ENCODE peak calls at places on chromosomes 13 and 19, in ten cellular contexts. C is body of pancreas; F is substantia nigra; L is pancreas; Z is mesendoderm; K is thoracic aorta; E is psoas muscle; G is neuronal stem cell; H is CD8-positive, alpha-beta T cell; V is H1. Y is an unnamed sample.

GRCh38 chr19:30784850-30785459 is 412.8 kb downstream of the ZNF536 start:
- DNase-seq in E (peak), V (peak), Z (peak), C (peak), K (no peak), L (peak), F (peak), H (peak), G (peak), Y (no peak)

GRCh38 chr19:8252922-8253589 is 43.9 kb downstream of the CERS4 start:
- DNase-seq in F (peak), G (peak), Z (peak), E (peak), C (peak), H (peak), V (peak), L (peak), K (peak), Y (peak)

GRCh38 chr13:48009298-48009697 is 8.2 kb upstream of the SUCLA2 start:
- DNase-seq in F (no peak), Z (peak), E (no peak), V (no peak), G (no peak), L (no peak), C (no peak), K (no peak), H (no peak), Y (no peak)

GRCh38 chr19:38657633-38658222 is 10.3 kb downstream of the ACTN4 start:
- DNase-seq in L (no peak), K (no peak), E (no peak), H (no peak), Z (peak), F (no peak), C (no peak), G (no peak), V (no peak), Y (no peak)

GRCh38 chr13:36447501-36447900 is 15.2 kb downstream of the CCNA1 start:
- DNase-seq in H (no peak), F (no peak), G (no peak), C (no peak), V (no peak), E (no peak), Z (no peak), K (no peak), L (no peak), Y (no peak)

GRCh38 chr13:85266331-85266730 is 532.9 kb downstream of the SLITRK6 start:
- DNase-seq in L (no peak), V (no peak), E (no peak), F (no peak), Z (peak), H (no peak), G (no peak), C (no peak), K (no peak), Y (no peak)

GRCh38 chr19:15254547-15254946 is 22.3 kb upstream of the EPHX3 start:
- DNase-seq in E (no peak), L (no peak), Z (no peak), H (no peak), F (no peak), K (no peak), G (no peak), C (no peak), V (no peak), Y (no peak)

GRCh38 chr19:7847664-7848063 is 17.6 kb downstream of the EVI5L start:
- DNase-seq in C (no peak), K (no peak), Z (no peak), H (no peak), G (no peak), L (no peak), F (no peak), E (no peak), V (no peak), Y (no peak)

GRCh38 chr13:98575009-98575866 is 1.7 kb downstream of the STK24 start:
- DNase-seq in K (no peak), Z (peak), E (no peak), H (no peak), V (no peak), G (no peak), F (no peak), L (no peak), C (no peak), Y (no peak)

GRCh38 chr19:45151821-45152503 is 8.8 kb downstream of the NKPD1 start:
- DNase-seq in E (no peak), F (no peak), C (no peak), H (no peak), Z (no peak), L (no peak), K (no peak), V (no peak), G (no peak), Y (no peak)

GRCh38 chr19:7985481-7985911 is 19.9 kb downstream of the ELAVL1 start:
- DNase-seq in F (no peak), Z (no peak), H (no peak), V (no peak), E (peak), C (no peak), G (no peak), K (no peak), L (no peak), Y (no peak)

GRCh38 chr19:52007436-52007804 is 591 bp downstream of the ZNF615 start:
- DNase-seq in C (peak), H (no peak), E (no peak), F (no peak), G (peak), Z (peak), L (peak), V (no peak), K (no peak), Y (peak)

GRCh38 chr13:66489172-66489571 is 741.0 kb downstream of the PCDH9 start:
- DNase-seq in Z (no peak), G (no peak), C (no peak), V (no peak), E (no peak), L (no peak), K (no peak), F (no peak), H (no peak), Y (no peak)

GRCh38 chr19:19338082-19338481 is 17.5 kb downstream of the MAU2 start:
- DNase-seq in C (no peak), Z (no peak), F (no peak), L (no peak), K (no peak), H (no peak), V (no peak), E (no peak), G (no peak), Y (no peak)

GRCh38 chr13:73667756-73668155 is 466.4 kb downstream of the KLF12 start:
- DNase-seq in H (no peak), K (no peak), E (no peak), V (no peak), Z (no peak), G (no peak), C (peak), F (no peak), L (no peak), Y (no peak)

GRCh38 chr19:3109491-3109890 is 15.3 kb downstream of the GNA11 start:
- DNase-seq in C (no peak), L (no peak), Z (no peak), F (no peak), H (no peak), E (no peak), V (no peak), K (no peak), G (no peak), Y (no peak)

GRCh38 chr13:42038661-42039456 is 9.6 kb upstream of the DGKH start:
- DNase-seq in C (no peak), E (no peak), L (no peak), V (no peak), G (no peak), Z (no peak), F (no peak), K (no peak), H (no peak), Y (no peak)

GRCh38 chr19:2594319-2594718 is 108.2 kb downstream of the GNG7 start:
- DNase-seq in C (no peak), Z (no peak), L (no peak), G (no peak), V (no peak), F (no peak), H (no peak), K (no peak), E (no peak), Y (no peak)

GRCh38 chr19:39325778-39326680 is 5.4 kb upstream of the LRFN1 start:
- DNase-seq in C (no peak), L (no peak), H (no peak), V (no peak), K (no peak), Z (peak), G (no peak), F (no peak), E (no peak), Y (no peak)

GRCh38 chr13:100734194-100734720 is 59.7 kb upstream of the TMTC4 start:
- DNase-seq in C (peak), E (no peak), V (no peak), F (no peak), L (no peak), G (no peak), Z (no peak), K (no peak), H (no peak), Y (no peak)

GRCh38 chr19:29806098-29806866 is 5.5 kb upstream of the CCNE1 start:
- DNase-seq in G (no peak), E (peak), F (no peak), C (no peak), L (no peak), V (no peak), Z (peak), H (no peak), K (no peak), Y (no peak)

GRCh38 chr13:44703371-44703770 is 127.2 kb upstream of the TSC22D1 start:
- DNase-seq in Z (no peak), L (no peak), V (no peak), K (no peak), H (no peak), F (no peak), G (no peak), C (no peak), E (no peak), Y (no peak)

GRCh38 chr19:49151339-49152217 is 3.6 kb downstream of the HRC start:
- DNase-seq in V (peak), Z (peak), C (peak), F (peak), E (peak), K (no peak), L (peak), H (no peak), G (no peak), Y (peak)

GRCh38 chr19:58042709-58043340 is 9.0 kb downstream of the ZSCAN1 start:
- DNase-seq in E (no peak), F (no peak), K (no peak), G (no peak), H (no peak), V (peak), L (no peak), C (peak), Z (peak), Y (no peak)

GRCh38 chr13:46176756-46177155 is 5.2 kb downstream of the LCP1 start:
- DNase-seq in H (no peak), F (no peak), C (peak), E (no peak), Z (no peak), G (no peak), V (no peak), K (no peak), L (no peak), Y (no peak)

GRCh38 chr13:110116072-110116487 is 190.9 kb downstream of the COL4A1 start:
- DNase-seq in C (peak), K (no peak), E (peak), L (peak), G (peak), H (peak), Z (peak), V (no peak), F (no peak), Y (no peak)

GRCh38 chr19:1000591-1001537 is 645 bp downstream of the GRIN3B start:
- DNase-seq in E (no peak), V (no peak), H (no peak), C (no peak), K (no peak), F (no peak), G (no peak), L (no peak), Z (no peak), Y (no peak)
- H3K27ac ChIP-seq in E (no peak), V (no peak), H (no peak), C (no peak), K (no peak), F (no peak), G (no peak), L (no peak), Z (no peak), Y (no peak)

DNA sequence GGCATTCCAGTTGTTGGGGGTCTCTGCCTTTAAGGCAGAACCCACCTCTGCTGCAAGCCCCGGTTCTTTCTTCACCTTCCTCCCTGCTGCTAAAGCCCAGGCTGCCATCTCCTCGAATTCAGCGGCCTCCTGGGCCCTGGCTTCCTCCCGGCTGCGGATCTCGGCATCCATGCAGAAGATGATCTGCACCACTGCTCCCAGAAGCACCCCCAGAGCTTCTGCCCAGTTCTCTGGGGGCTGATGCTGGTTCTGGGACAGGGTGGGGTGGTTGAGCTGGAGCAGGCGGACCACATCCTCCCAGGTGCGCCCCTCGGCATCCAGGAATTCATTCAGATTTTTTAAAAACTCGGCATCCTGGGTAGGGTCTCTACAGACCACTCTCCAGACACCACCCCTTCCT is 987 bp downstream of the PNMA8A start:
- DNase-seq in E (no peak), F (no peak), G (no peak), Z (no peak), C (no peak), V (no peak), K (no peak), L (no peak), H (no peak), Y (no peak)
- H3K27ac ChIP-seq in E (no peak), F (no peak), G (no peak), Z (no peak), C (no peak), V (no peak), K (peak), L (no peak), H (no peak), Y (peak)

GRCh38 chr19:42274065-42274682 is 5.1 kb downstream of the CIC start:
- DNase-seq in V (no peak), G (no peak), F (no peak), L (no peak), C (no peak), E (no peak), Z (no peak), H (no peak), K (no peak), Y (no peak)
- H3K27ac ChIP-seq in V (no peak), G (no peak), F (no peak), L (no peak), C (no peak), E (peak), Z (no peak), H (no peak), K (no peak), Y (peak)

DNA sequence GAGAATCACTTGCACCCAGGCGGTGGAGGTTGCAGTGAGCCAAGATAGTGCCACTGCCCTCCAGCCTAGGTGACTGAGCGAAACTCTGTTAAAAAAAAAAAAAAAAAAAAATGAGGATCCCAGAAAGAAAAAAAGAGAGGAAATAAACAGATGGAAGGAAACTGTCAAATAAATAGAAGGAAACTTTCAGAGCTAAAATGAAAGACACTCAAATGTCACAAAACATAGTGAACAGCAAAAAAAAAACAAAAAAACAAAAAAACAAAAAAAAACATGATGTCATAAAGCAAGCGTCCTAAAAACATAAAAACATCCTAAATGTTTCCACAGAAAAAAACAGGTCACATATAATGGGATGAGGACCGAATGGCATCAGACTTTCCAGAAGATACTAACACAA is 15.0 kb downstream of the MLLT1 start:
- DNase-seq in Z (no peak), K (no peak), E (no peak), C (no peak), L (no peak), G (no peak), H (no peak), V (no peak), F (no peak), Y (no peak)
- H3K27ac ChIP-seq in Z (no peak), K (no peak), E (peak), C (no peak), L (no peak), G (no peak), H (no peak), V (no peak), F (no peak), Y (no peak)

DNA sequence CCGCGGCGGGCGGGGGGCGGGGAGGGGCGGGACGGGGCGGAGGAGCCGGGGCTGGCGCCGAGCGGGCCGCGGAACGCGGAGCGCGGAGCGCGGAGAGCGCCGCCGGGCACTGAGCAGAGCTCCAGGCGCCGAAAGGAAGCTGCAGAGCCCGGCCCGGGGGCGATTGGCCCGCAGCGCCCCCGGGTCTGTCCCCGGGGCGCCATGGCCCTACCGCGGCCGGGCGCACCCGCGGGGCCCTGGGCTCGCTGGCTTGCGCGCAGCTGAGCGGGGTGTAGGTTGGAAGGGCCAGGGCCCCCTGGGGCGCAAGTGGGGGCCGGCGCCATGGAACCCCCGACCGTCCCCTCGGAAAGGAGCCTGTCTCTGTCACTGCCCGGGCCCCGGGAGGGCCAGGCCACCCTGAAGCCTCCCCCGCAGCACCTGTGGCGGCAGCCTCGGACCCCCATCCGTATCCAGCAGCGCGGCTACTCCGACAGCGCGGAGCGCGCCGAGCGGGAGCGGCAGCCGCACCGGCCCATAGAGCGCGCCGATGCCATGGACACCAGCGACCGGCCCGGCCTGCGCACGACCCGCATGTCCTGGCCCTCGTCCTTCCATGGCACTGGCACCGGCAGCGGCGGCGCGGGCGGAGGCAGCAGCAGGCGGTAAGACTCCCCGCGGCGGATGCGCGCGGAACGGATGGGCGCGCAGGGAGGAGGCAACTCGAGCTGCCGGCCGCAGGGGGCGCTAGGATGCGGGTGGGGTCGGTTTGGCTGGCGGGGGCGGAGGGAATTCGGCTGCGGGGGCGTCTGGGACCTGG is at the start of gene PDE4A:
- DNase-seq in K (no peak), G (no peak), L (no peak), H (no peak), E (peak), V (no peak), F (no peak), Z (peak), C (no peak), Y (no peak)
- H3K27ac ChIP-seq in K (no peak), G (no peak), L (no peak), H (no peak), E (no peak), V (no peak), F (no peak), Z (no peak), C (no peak), Y (no peak)

GRCh38 chr13:95319551-95320274 is 18.5 kb upstream of the ABCC4 start:
- DNase-seq in C (no peak), K (no peak), H (no peak), G (no peak), F (no peak), E (no peak), V (no peak), L (no peak), Z (no peak), Y (no peak)

GRCh38 chr13:95315752-95316151 is 14.5 kb upstream of the ABCC4 start:
- DNase-seq in L (no peak), C (no peak), K (no peak), H (no peak), E (no peak), G (no peak), V (no peak), F (no peak), Z (no peak), Y (no peak)

GRCh38 chr13:95317037-95317989 is 16.1 kb upstream of the ABCC4 start:
- DNase-seq in Z (no peak), F (no peak), G (no peak), C (no peak), L (no peak), K (no peak), E (no peak), V (no peak), H (no peak), Y (no peak)
- H3K27ac ChIP-seq in Z (no peak), F (no peak), G (no peak), C (no peak), L (no peak), K (no peak), E (no peak), V (no peak), H (no peak), Y (no peak)

GRCh38 chr19:13001166-13001501 is 5.9 kb downstream of the NFIX start:
- DNase-seq in V (no peak), G (no peak), K (no peak), F (no peak), H (no peak), Z (no peak), E (no peak), L (no peak), C (no peak), Y (no peak)
- H3K27ac ChIP-seq in V (no peak), G (no peak), K (peak), F (peak), H (no peak), Z (no peak), E (peak), L (no peak), C (peak), Y (peak)

GRCh38 chr13:54175470-54175869 is 1146.9 kb downstream of the OLFM4 start:
- DNase-seq in E (no peak), H (no peak), L (no peak), K (no peak), F (no peak), G (no peak), V (no peak), C (no peak), Z (peak), Y (no peak)

GRCh38 chr13:54174001-54174400 is 1145.4 kb downstream of the OLFM4 start:
- DNase-seq in C (no peak), G (no peak), K (no peak), V (no peak), Z (no peak), H (no peak), E (no peak), F (no peak), L (no peak), Y (no peak)
- H3K27ac ChIP-seq in C (no peak), G (no peak), K (no peak), V (no peak), Z (no peak), H (no peak), E (no peak), F (no peak), L (no peak), Y (no peak)

Y was measured in caudate nucleus.